ENCODE peak calls at places on chromosomes 7 and 10, in six cellular contexts. P is transverse colon, W is H1, C is breast epithelium, A is K562, I is GM23338. H is an unnamed sample.

GRCh38 chr7:44673771-44674170 is 67.3 kb downstream of the OGDH start:
- DNase-seq in A (no peak), C (no peak), P (no peak), W (no peak), I (no peak), H (peak; percentile 39)

GRCh38 chr7:79683185-79683890 is 229.9 kb upstream of the MAGI2 start:
- DNase-seq in P (no peak), I (no peak), C (no peak), A (no peak), W (no peak), H (no peak)

GRCh38 chr7:47416454-47417121 is 165.3 kb downstream of the TNS3 start:
- DNase-seq in A (peak; percentile 6), P (no peak), C (no peak), I (no peak), W (no peak), H (no peak)

GRCh38 chr10:124719213-124719851 is 24.8 kb downstream of the FAM53B start:
- DNase-seq in P (peak; percentile 83), W (no peak), A (peak; percentile 51), I (peak; percentile 71), C (peak; percentile 76), H (peak; percentile 87)

GRCh38 chr10:13346280-13346819 is 1.7 kb downstream of the SEPHS1 start:
- DNase-seq in A (peak; percentile 47), W (no peak), C (peak; percentile 33), I (no peak), P (peak; percentile 25), H (no peak)

GRCh38 chr10:12332572-12333381 is 16.6 kb upstream of the CAMK1D start:
- DNase-seq in P (no peak), W (no peak), C (no peak), I (no peak), A (no peak), H (no peak)

GRCh38 chr7:134343136-134343535 is 26.4 kb upstream of the SLC35B4 start:
- DNase-seq in A (no peak), I (no peak), W (no peak), P (no peak), C (no peak), H (no peak)

GRCh38 chr7:159014297-159015062 is 130.2 kb downstream of the VIPR2 start:
- DNase-seq in I (no peak), P (no peak), A (no peak), W (no peak), C (peak; percentile 60), H (no peak)

GRCh38 chr10:33180390-33180789 is 154.1 kb downstream of the NRP1 start:
- DNase-seq in P (no peak), I (no peak), W (no peak), A (no peak), C (no peak), H (no peak)

GRCh38 chr10:60282771-60283353 is 106.8 kb downstream of the ANK3 start:
- DNase-seq in W (no peak), P (no peak), C (no peak), I (no peak), A (peak; percentile 58), H (no peak)

GRCh38 chr10:100837300-100837699 is 75.5 kb upstream of the SLF2 start:
- DNase-seq in W (no peak), P (no peak), A (no peak), C (no peak), I (no peak), H (no peak)

GRCh38 chr7:128833939-128834310 is 3.7 kb downstream of the FLNC start:
- DNase-seq in I (no peak), P (no peak), A (no peak), C (no peak), W (no peak), H (no peak)

GRCh38 chr7:79245623-79246249 is 207.7 kb downstream of the MAGI2 start:
- DNase-seq in A (no peak), C (no peak), I (peak; percentile 47), P (no peak), W (no peak), H (no peak)

GRCh38 chr10:59323831-59324401 is 38.4 kb downstream of the FAM13C start:
- DNase-seq in P (no peak), C (no peak), I (no peak), A (no peak), W (no peak), H (no peak)

GRCh38 chr7:148142660-148143248 is 447.8 kb upstream of the C7orf33 start:
- DNase-seq in A (peak; percentile 59), W (no peak), C (no peak), P (peak; percentile 9), I (peak; percentile 73), H (no peak)

GRCh38 chr10:123270221-123270620 is 116.0 kb downstream of the BUB3 start:
- DNase-seq in W (no peak), I (no peak), C (no peak), P (no peak), A (no peak), H (no peak)

GRCh38 chr10:773562-774161 is 84.2 kb upstream of the DIP2C start:
- DNase-seq in A (no peak), I (no peak), W (no peak), C (no peak), P (no peak), H (no peak)

GRCh38 chr10:132526676-132527075 is 10.9 kb upstream of the INPP5A start:
- DNase-seq in P (peak; percentile 7), I (no peak), A (no peak), C (no peak), W (no peak), H (peak; percentile 19)

GRCh38 chr10:103616705-103617361 is 123.3 kb downstream of the NEURL1 start:
- DNase-seq in C (peak; percentile 53), P (peak; percentile 52), A (no peak), I (no peak), W (no peak), H (no peak)

GRCh38 chr7:70036695-70037094 is 438.4 kb downstream of the AUTS2 start:
- DNase-seq in A (no peak), I (no peak), C (no peak), W (no peak), P (no peak), H (no peak)

GRCh38 chr7:96388166-96388565 is 66.3 kb upstream of the SLC25A13 start:
- DNase-seq in P (no peak), I (no peak), C (no peak), W (no peak), A (no peak), H (no peak)
- TF ChIP-seq POLR2AphosphoS5 in P (no peak), I (no peak), C (no peak), W (no peak), A (no peak), H (no peak)

GRCh38 chr10:98041352-98042043 is 11.1 kb upstream of the CRTAC1 start:
- DNase-seq in A (peak; percentile 67), P (peak; percentile 56), I (peak; percentile 89), W (peak; percentile 84), C (no peak), H (no peak)
- TF ChIP-seq CTCF in A (peak; percentile 70), P (peak; percentile 52), I (peak; percentile 88), W (peak; percentile 91), C (peak; percentile 63), H (peak; percentile 21)

GRCh38 chr7:27132214-27132613 is 1.7 kb upstream of the HOXA4 start:
- DNase-seq in I (no peak), P (no peak), W (no peak), C (no peak), A (no peak), H (no peak)

GRCh38 chr7:27131390-27131819 is 848 bp upstream of the HOXA4 start:
- DNase-seq in C (peak; percentile 7), W (no peak), P (no peak), I (no peak), A (no peak), H (no peak)

GRCh38 chr7:27132978-27133377 is 2.4 kb upstream of the HOXA4 start:
- DNase-seq in C (no peak), P (no peak), I (no peak), A (no peak), W (no peak), H (no peak)

GRCh38 chr7:27133409-27134157 is 3.0 kb upstream of the HOXA4 start:
- DNase-seq in P (peak; percentile 47), W (peak; percentile 38), I (no peak), A (no peak), C (peak; percentile 17), H (no peak)

DNA sequence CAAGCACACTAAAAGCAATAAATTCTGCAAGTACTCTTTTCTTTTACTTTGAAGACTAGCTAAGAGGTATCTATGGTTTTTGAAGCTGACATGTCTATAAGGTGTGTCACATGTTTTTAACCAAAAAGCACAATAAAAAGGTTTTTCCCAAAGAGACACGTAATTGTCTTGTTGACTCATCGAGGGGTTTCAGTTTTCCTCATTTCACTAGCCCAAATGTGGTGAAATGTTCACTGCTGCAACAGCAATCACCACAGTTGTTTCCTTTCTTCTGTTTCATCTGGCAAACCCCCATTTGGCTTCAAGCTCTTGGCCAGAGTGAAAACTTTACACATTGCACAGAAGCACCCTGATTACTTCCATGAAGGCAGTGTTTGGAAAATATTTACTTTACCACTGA is 3.8 kb upstream of the HOXA4 start:
- DNase-seq in W (no peak), C (peak; percentile 41), P (peak; percentile 35), I (no peak), A (no peak), H (no peak)
- TF ChIP-seq POLR2AphosphoS5 in W (no peak), C (peak; percentile 23), P (peak; percentile 33), I (no peak), A (no peak), H (no peak)

DNA sequence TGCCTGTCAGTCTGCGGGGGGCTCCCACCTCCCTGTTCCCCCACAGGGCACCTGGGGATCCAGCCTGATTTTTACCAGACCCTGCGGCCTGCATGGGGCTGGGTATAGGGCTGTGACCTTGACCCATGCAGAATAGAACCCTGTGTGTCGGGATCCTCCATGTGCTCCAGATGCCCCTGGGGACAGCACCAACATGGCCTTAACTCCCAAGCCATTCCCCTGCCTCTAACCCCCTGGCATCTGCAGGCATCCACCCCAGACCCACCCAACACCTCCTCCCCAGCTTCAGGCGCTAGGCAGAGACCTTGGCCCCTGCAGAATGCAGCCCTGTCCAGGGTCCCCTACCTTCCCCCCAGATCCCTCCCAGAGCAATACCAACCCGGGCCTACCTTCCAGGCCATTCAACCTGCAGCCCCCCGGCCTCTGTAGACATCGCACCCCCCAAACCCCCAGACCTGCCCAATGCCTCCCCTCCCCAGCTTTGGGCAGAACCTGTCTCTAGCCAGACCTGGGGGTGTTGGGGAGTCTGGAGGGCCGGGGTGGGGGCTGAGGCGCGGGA is 770 bp upstream of the ELN start:
- DNase-seq in A (no peak), I (no peak), W (no peak), C (no peak), P (no peak), H (no peak)
- TF ChIP-seq CTCF in A (no peak), I (no peak), W (no peak), C (no peak), P (peak; percentile 16), H (peak; percentile 57)

H was measured in spleen.